ENCODE peak calls at places on chromosome 16, in nine cellular contexts. E is HAP-1, H is GM23338, W is heart right ventricle, D is uterus, Z is HFF-Myc, B is BE2C, X is bronchial epithelial cell, O is keratinocyte. K is an unnamed sample.

GRCh38 chr16:4882633-4883285 is 35.5 kb downstream of the UBN1 start:
- DNase-seq in X (peak), H (no peak), D (no peak), B (peak), O (no peak), W (peak), E (no peak), Z (no peak), K (no peak)

GRCh38 chr16:69554495-69554894 is 11.3 kb upstream of the NFAT5 start:
- DNase-seq in W (no peak), Z (no peak), X (no peak), H (no peak), B (peak), E (no peak), O (no peak), D (no peak), K (peak)

GRCh38 chr16:84607694-84608093 is 10.2 kb downstream of the COTL1 start:
- DNase-seq in W (no peak), O (no peak), D (no peak), H (no peak), E (no peak), Z (no peak), B (no peak), X (no peak), K (peak)

GRCh38 chr16:50273888-50274770 is 7.8 kb downstream of the ADCY7 start:
- DNase-seq in O (no peak), H (no peak), Z (no peak), X (no peak), W (no peak), E (no peak), D (no peak), B (peak), K (peak)

GRCh38 chr16:2428051-2428786 is 1.0 kb upstream of the CCNF start:
- DNase-seq in Z (no peak), D (peak), B (peak), O (no peak), E (peak), W (peak), X (peak), H (peak), K (no peak)

GRCh38 chr16:80116711-80117110 is 424.1 kb upstream of the DYNLRB2 start:
- DNase-seq in E (no peak), B (no peak), X (peak), W (no peak), Z (no peak), D (no peak), O (no peak), H (no peak), K (no peak)

GRCh38 chr16:74034862-74035261 is 261.8 kb upstream of the PSMD7 start:
- DNase-seq in E (peak), X (peak), D (no peak), O (no peak), Z (peak), W (no peak), H (peak), B (peak), K (peak)

GRCh38 chr16:20987049-20987448 is 86.5 kb downstream of the LYRM1 start:
- DNase-seq in W (no peak), E (no peak), Z (no peak), B (no peak), H (no peak), D (no peak), O (no peak), X (no peak), K (no peak)

GRCh38 chr16:79883494-79883893 is 283.0 kb upstream of the MAF start:
- DNase-seq in D (no peak), Z (no peak), B (no peak), W (no peak), E (no peak), O (no peak), H (no peak), X (no peak), K (no peak)

GRCh38 chr16:14549789-14550153 is 80.3 kb downstream of the PARN start:
- DNase-seq in E (no peak), W (peak), X (peak), D (no peak), Z (no peak), H (no peak), O (no peak), B (no peak), K (no peak)

GRCh38 chr16:102060-102855 is 24.2 kb downstream of the MPG start:
- DNase-seq in E (no peak), W (peak), X (no peak), D (peak), H (no peak), B (no peak), Z (no peak), O (no peak), K (no peak)

GRCh38 chr16:73122604-73123386 is 74.9 kb upstream of the ZFHX3 start:
- DNase-seq in Z (no peak), W (peak), B (no peak), E (peak), O (no peak), X (no peak), H (no peak), D (peak), K (no peak)

GRCh38 chr16:14310519-14310991 is 239.4 kb downstream of the MRTFB start:
- DNase-seq in H (peak), D (no peak), Z (no peak), O (no peak), E (no peak), X (no peak), B (peak), W (no peak), K (no peak)

GRCh38 chr16:58418026-58418425 is 25.8 kb downstream of the GINS3 start:
- DNase-seq in X (no peak), W (no peak), D (no peak), H (no peak), O (no peak), E (no peak), B (no peak), Z (no peak), K (no peak)

GRCh38 chr16:588639-588888 is 1.3 kb upstream of the RAB40C start:
- DNase-seq in Z (no peak), D (peak), O (no peak), W (no peak), B (peak), X (peak), E (peak), H (peak), K (no peak)

DNA sequence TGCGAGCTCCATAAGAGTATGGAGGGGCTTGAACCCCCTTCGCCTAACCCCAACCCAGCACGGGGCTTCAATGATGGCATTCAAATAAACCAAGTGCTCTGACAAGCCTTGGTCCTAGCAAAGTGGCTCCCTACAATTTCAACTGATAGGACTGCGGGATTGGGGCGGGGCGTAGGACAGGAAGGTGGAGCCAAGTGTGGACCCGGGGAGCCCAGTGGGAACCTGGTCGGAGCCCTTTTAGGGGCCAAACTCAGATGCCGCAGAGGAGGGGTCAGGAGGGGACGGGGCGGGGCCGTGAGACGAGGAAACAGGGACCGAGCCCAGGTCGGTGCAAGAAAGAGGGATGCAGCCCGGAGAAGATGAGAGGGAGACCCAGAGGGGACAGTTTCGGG is 13.2 kb upstream of the CDIPT start:
- DNase-seq in O (no peak), Z (no peak), W (no peak), H (peak), B (no peak), X (no peak), E (no peak), D (no peak), K (no peak)
- H3K4me3 ChIP-seq in O (no peak), Z (peak), W (peak), H (peak), B (no peak), X (no peak), E (no peak), D (no peak), K (peak)

GRCh38 chr16:86503830-86504229 is 6.5 kb upstream of the FOXF1 start:
- DNase-seq in D (no peak), W (no peak), X (no peak), E (no peak), Z (no peak), B (no peak), H (no peak), O (no peak), K (no peak)
- H3K4me3 ChIP-seq in D (no peak), W (no peak), X (no peak), E (no peak), Z (peak), B (no peak), H (no peak), O (no peak), K (no peak)

GRCh38 chr16:66741131-66741900 is 10.1 kb downstream of the DYNC1LI2 start:
- DNase-seq in Z (peak), W (peak), H (no peak), D (peak), E (peak), B (peak), X (peak), O (no peak), K (no peak)

GRCh38 chr16:66740010-66740409 is 11.4 kb downstream of the DYNC1LI2 start:
- DNase-seq in B (peak), D (no peak), Z (no peak), W (no peak), X (no peak), O (no peak), E (peak), H (peak), K (peak)

GRCh38 chr16:66731101-66731500 is 20.3 kb downstream of the DYNC1LI2 start:
- DNase-seq in D (no peak), O (no peak), H (no peak), W (no peak), B (no peak), E (no peak), Z (no peak), X (no peak), K (no peak)

GRCh38 chr16:66740533-66740932 is 10.9 kb downstream of the DYNC1LI2 start:
- DNase-seq in B (no peak), X (peak), D (no peak), E (peak), Z (no peak), W (peak), H (no peak), O (no peak), K (no peak)

DNA sequence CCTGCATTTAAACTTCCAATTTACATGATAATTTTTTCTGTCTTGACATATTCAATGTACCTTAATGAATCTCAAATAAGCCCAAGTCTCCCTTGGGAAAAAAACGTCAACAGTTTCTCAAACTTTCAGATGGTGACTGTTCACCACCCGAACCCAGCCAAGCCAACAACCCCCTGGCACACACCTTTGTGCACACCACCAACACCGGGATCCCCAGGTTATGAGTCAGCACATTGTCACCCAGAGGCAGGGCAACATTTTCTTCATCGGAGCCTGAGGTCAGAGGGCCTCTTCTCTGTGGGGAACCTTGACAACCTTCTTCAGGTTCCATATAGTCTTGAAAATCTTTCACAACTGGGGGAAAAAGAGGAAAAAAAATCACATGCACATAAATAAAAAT is 15.5 kb downstream of the DYNC1LI2 start:
- DNase-seq in W (no peak), Z (no peak), D (no peak), E (no peak), O (no peak), X (peak), B (no peak), H (no peak), K (no peak)
- H3K4me3 ChIP-seq in W (no peak), Z (no peak), D (no peak), E (no peak), O (no peak), X (no peak), B (no peak), H (no peak), K (no peak)

DNA sequence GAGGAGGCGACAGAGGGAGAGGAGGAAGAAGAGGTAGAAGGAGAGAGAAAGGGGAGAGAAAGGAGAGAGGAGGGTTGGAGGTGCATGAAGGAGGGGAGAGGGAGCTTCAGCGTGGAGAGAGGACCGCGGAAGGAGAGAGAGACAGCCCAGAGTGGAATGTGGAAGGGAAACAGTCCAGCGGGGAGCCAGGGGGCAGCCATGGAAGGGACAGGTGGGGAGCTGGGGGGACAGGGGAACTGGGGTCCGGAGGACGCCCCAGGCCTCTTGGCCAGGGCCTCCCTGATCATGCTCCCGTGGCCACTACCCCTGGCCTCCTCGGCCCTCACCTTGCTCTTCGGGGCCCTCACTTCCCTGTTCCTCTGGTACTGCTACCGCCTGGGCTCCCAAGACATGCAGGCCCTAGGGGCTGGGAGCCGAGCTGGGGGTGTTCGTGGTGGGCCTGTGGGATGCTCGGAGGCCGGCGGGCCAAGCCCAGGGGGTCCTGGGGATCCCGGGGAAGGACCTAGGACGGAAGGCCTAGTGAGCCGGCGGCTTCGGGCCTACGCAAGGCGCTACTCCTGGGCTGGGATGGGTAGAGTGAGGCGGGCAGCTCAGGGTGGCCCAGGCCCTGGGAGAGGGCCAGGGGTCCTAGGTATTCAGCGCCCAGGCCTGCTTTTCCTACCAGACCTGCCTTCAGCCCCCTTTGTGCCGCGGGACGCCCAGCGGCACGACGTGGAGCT is 759 bp downstream of the ASPHD1 start:
- DNase-seq in O (no peak), H (peak), W (no peak), E (no peak), Z (no peak), D (no peak), X (no peak), B (no peak), K (no peak)
- H3K4me3 ChIP-seq in O (peak), H (peak), W (peak), E (peak), Z (peak), D (peak), X (peak), B (peak), K (peak)

GRCh38 chr16:15975172-15975571 is 25.8 kb downstream of the ABCC1 start:
- DNase-seq in E (no peak), B (no peak), H (no peak), D (no peak), Z (no peak), O (no peak), W (no peak), X (no peak), K (no peak)
- H3K4me3 ChIP-seq in E (no peak), B (no peak), H (no peak), D (no peak), Z (no peak), O (no peak), W (no peak), X (no peak), K (no peak)

GRCh38 chr16:9013508-9013864 is 49.8 kb upstream of the USP7 start:
- DNase-seq in W (no peak), B (no peak), D (no peak), O (no peak), H (no peak), Z (no peak), X (no peak), E (no peak), K (no peak)
- H3K4me3 ChIP-seq in W (no peak), B (no peak), D (no peak), O (no peak), H (peak), Z (no peak), X (no peak), E (no peak), K (no peak)

GRCh38 chr16:31703526-31704128 is 170.0 kb upstream of the ZNF267 start:
- DNase-seq in B (no peak), H (no peak), D (no peak), Z (no peak), O (no peak), X (no peak), W (no peak), E (no peak), K (no peak)
- H3K4me3 ChIP-seq in B (no peak), H (no peak), D (no peak), Z (no peak), O (no peak), X (no peak), W (no peak), E (no peak), K (no peak)

K was measured in Jurkat, Clone E6-1.